ENCODE peak calls at places on chromosomes 4 and X, in eight cellular contexts. C, J, Q, F, I, Y, H and N are unnamed samples. For H3K4me1, the result is how much of the 10 kb centered on the place peaks cover.

GRCh38 chrX:9117851-9118250 is 83.9 kb upstream of the FAM9B start:
- DNase-seq in C (no peak), J (no peak), Q (no peak), F (no peak), I (no peak), Y (no peak), H (no peak), N (no peak)

GRCh38 chr4:163991268-163991667 is 496.8 kb downstream of the TMA16 start:
- DNase-seq in C (no peak), J (no peak), Q (no peak), F (no peak), I (no peak), Y (no peak), H (no peak), N (no peak)

GRCh38 chr4:49032440-49033161 is 46.5 kb downstream of the CWH43 start:
- DNase-seq in C (no peak), J (no peak), Q (no peak), F (no peak), I (no peak), Y (peak), H (no peak), N (no peak)

GRCh38 chrX:135740683-135741149 is 27.3 kb downstream of the CT45A3 start:
- DNase-seq in C (no peak), J (no peak), Q (no peak), F (peak), I (peak), Y (peak), H (no peak), N (peak)

GRCh38 chr4:6471303-6472007 is 959 bp downstream of the PPP2R2C start:
- DNase-seq in C (no peak), J (no peak), Q (peak), F (no peak), I (peak), Y (no peak), H (no peak), N (no peak)

GRCh38 chr4:154084864-154085263 is 296.0 kb upstream of the SFRP2 start:
- DNase-seq in C (no peak), J (no peak), Q (no peak), F (no peak), I (no peak), Y (no peak), H (no peak), N (no peak)

GRCh38 chrX:70825366-70825765 is 83.1 kb downstream of the TEX11 start:
- DNase-seq in C (no peak), J (no peak), Q (no peak), F (no peak), I (no peak), Y (no peak), H (no peak), N (no peak)

GRCh38 chr4:15515106-15515505 is 45.4 kb downstream of the CC2D2A start:
- DNase-seq in C (no peak), J (no peak), Q (no peak), F (no peak), I (no peak), Y (no peak), H (no peak), N (no peak)

GRCh38 chr4:56215901-56216300 is 171.4 kb downstream of the AASDH start:
- DNase-seq in C (no peak), J (no peak), Q (no peak), F (no peak), I (peak), Y (no peak), H (no peak), N (peak)

GRCh38 chr4:70628444-70628843 is at the start of gene ENAM:
- DNase-seq in C (no peak), J (no peak), Q (no peak), F (no peak), I (no peak), Y (no peak), H (no peak), N (no peak)

GRCh38 chr4:17618926-17619325 is 4.5 kb downstream of the MED28 start:
- DNase-seq in C (no peak), J (no peak), Q (no peak), F (no peak), I (no peak), Y (no peak), H (no peak), N (no peak)
- H3K4me1 ChIP-seq in C (under half), J (under half), Q (under half), F (under half), I (under half), Y (under half), H (under half), N (under half)

DNA sequence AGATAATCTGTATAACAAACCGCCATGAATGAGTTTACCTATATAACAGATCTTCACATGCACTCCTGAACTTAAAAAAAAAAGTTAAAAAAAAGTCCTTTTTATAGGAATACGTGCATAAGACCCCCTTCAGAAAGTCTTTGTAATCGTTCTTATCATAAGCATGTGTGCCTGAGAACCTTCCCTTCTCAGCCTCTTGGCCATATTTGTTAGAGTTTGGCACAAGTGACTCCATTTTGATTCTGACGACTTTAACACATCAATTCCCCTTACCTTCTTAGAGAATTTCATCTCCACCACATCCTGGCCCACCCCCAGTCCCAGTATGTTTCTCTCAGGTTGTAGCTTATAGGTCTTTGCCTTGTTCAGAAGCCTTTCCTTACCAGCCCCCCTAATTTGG is 16.0 kb upstream of the ANXA5 start:
- DNase-seq in C (no peak), J (no peak), Q (no peak), F (no peak), I (no peak), Y (no peak), H (no peak), N (no peak)
- H3K27ac ChIP-seq in C (no peak), J (no peak), Q (no peak), F (no peak), I (no peak), Y (no peak), H (no peak), N (no peak)

GRCh38 chrX:65671966-65672365 is 4.5 kb downstream of the MSN start:
- DNase-seq in C (no peak), J (no peak), Q (no peak), F (no peak), I (no peak), Y (no peak), H (no peak), N (no peak)

GRCh38 chrX:65673857-65674350 is 6.5 kb downstream of the MSN start:
- DNase-seq in C (no peak), J (no peak), Q (no peak), F (no peak), I (no peak), Y (no peak), H (no peak), N (no peak)

GRCh38 chrX:65674351-65674893 is 7.0 kb downstream of the MSN start:
- DNase-seq in C (no peak), J (no peak), Q (no peak), F (no peak), I (no peak), Y (peak), H (no peak), N (no peak)

GRCh38 chrX:65668362-65669310 is 1.2 kb downstream of the MSN start:
- DNase-seq in C (peak), J (peak), Q (peak), F (peak), I (peak), Y (peak), H (peak), N (peak)

GRCh38 chrX:65671286-65671685 is 3.8 kb downstream of the MSN start:
- DNase-seq in C (no peak), J (no peak), Q (no peak), F (no peak), I (no peak), Y (no peak), H (no peak), N (no peak)
- H3K4me1 ChIP-seq in C (half or more), J (under half), Q (under half), F (under half), I (under half), Y (half or more), H (under half), N (under half)

DNA sequence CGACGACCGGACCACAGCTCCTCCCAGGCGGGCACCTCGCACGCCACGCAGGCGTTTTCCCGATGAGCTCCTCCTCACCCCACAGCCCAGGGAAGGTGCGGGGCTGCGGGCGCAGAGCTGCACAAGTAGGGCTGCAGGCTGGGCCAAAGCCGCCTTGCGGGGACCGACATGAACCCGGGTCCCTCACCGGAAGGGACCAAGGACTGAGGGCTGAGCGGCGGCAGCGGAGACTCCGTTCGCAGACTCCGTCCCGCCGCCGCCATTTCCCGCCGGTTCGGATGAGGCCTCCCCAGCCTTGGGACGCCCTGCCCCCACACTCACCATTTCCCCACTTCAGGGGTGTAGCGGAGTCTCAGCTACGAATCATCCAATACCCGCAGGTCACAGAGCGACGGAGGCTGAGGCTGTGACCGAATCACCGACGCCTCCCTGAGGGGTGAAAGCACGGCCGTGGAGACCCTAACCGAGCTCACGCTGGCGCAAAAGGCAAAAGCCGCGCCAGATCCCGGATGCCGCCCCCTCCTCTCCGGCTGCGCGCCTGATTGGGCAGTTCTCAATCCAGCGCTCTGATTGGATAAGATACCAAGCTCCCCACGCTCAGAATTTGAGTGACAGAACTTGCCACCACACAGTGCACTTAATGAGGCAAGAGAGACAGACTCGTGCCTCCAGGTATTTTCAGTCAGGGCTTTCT is at the start of gene ZNF732:
- DNase-seq in C (no peak), J (no peak), Q (peak), F (no peak), I (no peak), Y (no peak), H (peak), N (peak)
- H3K27ac ChIP-seq in C (no peak), J (no peak), Q (no peak), F (no peak), I (peak), Y (no peak), H (peak), N (no peak)

DNA sequence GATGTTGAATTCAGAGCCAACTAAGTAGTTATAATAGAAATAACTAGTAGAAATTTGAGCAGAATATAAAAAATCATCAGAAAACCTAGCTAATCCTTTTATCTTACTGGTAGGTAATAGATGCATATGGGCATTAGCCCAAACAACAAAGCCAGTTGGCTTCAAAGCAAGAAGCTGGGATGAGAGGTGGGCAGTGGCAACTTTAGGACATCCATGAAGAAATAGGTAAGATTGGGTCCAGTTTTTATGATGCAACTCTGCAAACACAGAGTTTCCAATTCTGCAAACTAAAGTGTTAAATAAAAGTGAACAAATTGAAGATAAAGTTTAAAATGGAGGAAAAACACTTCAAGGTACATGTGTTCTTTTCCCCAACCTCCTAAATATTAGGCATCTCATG is 5.1 kb downstream of the PGRMC2 start:
- DNase-seq in C (no peak), J (no peak), Q (no peak), F (no peak), I (no peak), Y (no peak), H (no peak), N (no peak)
- H3K4me1 ChIP-seq in C (under half), J (under half), Q (under half), F (under half), I (under half), Y (under half), H (under half), N (under half)